ENCODE peak calls at places on chromosomes 13 and 19, in five cellular contexts. P is NCI-H1048; F is MCF 10A; S is stimulated activated CD8-positive, alpha-beta memory T cell treated with anti-CD3 and anti-CD28 coated beads, Interleukin-2, amount 100 ng/mL, for 1 hour; R is activated T-cell treated with anti-CD3 and anti-CD28 coated beads for 1 hour. O is an unnamed sample.
A peak's percentile ranks its signal among the peaks of the same experiment; 100 is the strongest.

GRCh38 chr13:103607995-103608394 is 541.8 kb upstream of the SLC10A2 start:
- DNase-seq in P (no peak), F (no peak), S (no peak), R (no peak), O (no peak)

GRCh38 chr19:5293607-5294089 is 47.0 kb downstream of the PTPRS start:
- DNase-seq in P (no peak), F (no peak), S (no peak), R (no peak), O (no peak)

GRCh38 chr19:11286312-11286974 is 9.5 kb upstream of the TSPAN16 start:
- DNase-seq in P (no peak), F (peak; percentile 55), S (no peak), R (no peak), O (no peak)

GRCh38 chr13:110410000-110410399 is 102.9 kb downstream of the COL4A2 start:
- DNase-seq in P (no peak), F (no peak), S (no peak), R (no peak), O (no peak)

GRCh38 chr13:43279696-43280095 is 256.3 kb downstream of the DNAJC15 start:
- DNase-seq in P (no peak), F (no peak), S (no peak), R (no peak), O (no peak)

GRCh38 chr13:112790735-112791641 is 101.2 kb downstream of the ATP11A start:
- DNase-seq in P (no peak), F (no peak), S (no peak), R (no peak), O (no peak)

GRCh38 chr13:82439159-82439904 is 1442.9 kb downstream of the SLITRK1 start:
- DNase-seq in P (no peak), F (no peak), S (no peak), R (no peak), O (no peak)

GRCh38 chr13:45989607-45990006 is 62.9 kb downstream of the ZC3H13 start:
- DNase-seq in P (no peak), F (peak; percentile 52), S (no peak), R (no peak), O (no peak)

GRCh38 chr13:20057963-20058362 is 99.4 kb downstream of the ZMYM2 start:
- DNase-seq in P (no peak), F (no peak), S (no peak), R (no peak), O (no peak)

GRCh38 chr13:60974296-60974695 is 441.4 kb downstream of the PCDH20 start:
- DNase-seq in P (no peak), F (no peak), S (no peak), R (no peak), O (no peak)

GRCh38 chr13:84446972-84447700 is 564.9 kb upstream of the SLITRK1 start:
- DNase-seq in P (no peak), F (peak; percentile 15), S (no peak), R (no peak), O (no peak)

GRCh38 chr13:27665333-27665732 is 43.6 kb downstream of the POLR1D start:
- DNase-seq in P (no peak), F (no peak), S (no peak), R (no peak), O (no peak)

GRCh38 chr19:6181119-6181518 is 45.7 kb downstream of the ACSBG2 start:
- DNase-seq in P (no peak), F (no peak), S (no peak), R (no peak), O (no peak)

GRCh38 chr13:39783051-39783450 is 127.6 kb downstream of the COG6 start:
- DNase-seq in P (no peak), F (peak; percentile 36), S (no peak), R (no peak), O (no peak)

GRCh38 chr19:32178401-32178800 is 167.0 kb upstream of the ZNF507 start:
- DNase-seq in P (no peak), F (no peak), S (no peak), R (no peak), O (no peak)

GRCh38 chr13:32736648-32737047 is 150.4 kb downstream of the PDS5B start:
- DNase-seq in P (no peak), F (no peak), S (no peak), R (no peak), O (no peak)

GRCh38 chr13:41231786-41232185 is 31.6 kb downstream of the MTRF1 start:
- DNase-seq in P (no peak), F (peak; percentile 57), S (no peak), R (no peak), O (no peak)

GRCh38 chr13:46804391-46804815 is 7.4 kb upstream of the ESD start:
- DNase-seq in P (no peak), F (peak; percentile 80), S (no peak), R (no peak), O (no peak)

GRCh38 chr19:40798997-40799557 is at the start of gene EGLN2:
- DNase-seq in P (no peak), F (no peak), S (no peak), R (no peak), O (no peak)

GRCh38 chr19:42360787-42361544 is 29.1 kb downstream of the CNFN start:
- DNase-seq in P (no peak), F (no peak), S (no peak), R (no peak), O (no peak)

GRCh38 chr13:49731766-49732165 is 40.5 kb upstream of the EBPL start:
- DNase-seq in P (no peak), F (peak; percentile 43), S (no peak), R (no peak), O (no peak)

GRCh38 chr13:44384778-44385177 is 11.2 kb downstream of the SERP2 start:
- DNase-seq in P (no peak), F (no peak), S (no peak), R (no peak), O (no peak)

GRCh38 chr19:42184401-42184861 is 33.0 kb downstream of the DEDD2 start:
- DNase-seq in P (no peak), F (peak; percentile 87), S (peak; percentile 51), R (peak; percentile 69), O (peak; percentile 60)

GRCh38 chr19:39599116-39599515 is 3.2 kb upstream of the LGALS13 start:
- DNase-seq in P (no peak), F (peak; percentile 58), S (no peak), R (peak; percentile 4), O (no peak)

GRCh38 chr13:107025991-107026390 is 458.1 kb upstream of the ARGLU1 start:
- DNase-seq in P (peak; percentile 40), F (peak; percentile 50), S (no peak), R (no peak), O (no peak)

GRCh38 chr19:14416743-14417214 is 2.4 kb downstream of the DDX39A start:
- DNase-seq in P (no peak), F (peak; percentile 63), S (no peak), R (no peak), O (no peak)

O was measured in effector CD8-positive, alpha-beta T cell.